ENCODE peak calls at places on chromosomes 12 and 14, in five cellular contexts. O, K, H, N and Q are unnamed samples.

GRCh38 chr14:105094193-105094907 is 29.1 kb upstream of the GPR132 start:
- DNase-seq in O (no peak), K (no peak), H (no peak), N (no peak), Q (no peak)

GRCh38 chr14:104598461-104599273 is 5.9 kb downstream of the TMEM179 start:
- DNase-seq in O (no peak), K (no peak), H (no peak), N (peak; percentile 31), Q (no peak)

GRCh38 chr12:17971850-17972249 is 118.1 kb downstream of the RERGL start:
- DNase-seq in O (no peak), K (no peak), H (no peak), N (no peak), Q (no peak)

GRCh38 chr12:129063600-129063999 is 210.3 kb downstream of the GLT1D1 start:
- DNase-seq in O (no peak), K (no peak), H (no peak), N (no peak), Q (no peak)

GRCh38 chr14:69613312-69614073 is 2.1 kb downstream of the SUSD6 start:
- DNase-seq in O (no peak), K (no peak), H (no peak), N (no peak), Q (no peak)

GRCh38 chr12:9634177-9634803 is 26.6 kb upstream of the KLRB1 start:
- DNase-seq in O (peak; percentile 32), K (peak; percentile 69), H (no peak), N (peak; percentile 35), Q (peak; percentile 47)

GRCh38 chr12:47307680-47308399 is 228.1 kb upstream of the AMIGO2 start:
- DNase-seq in O (peak; percentile 49), K (peak; percentile 70), H (peak; percentile 31), N (peak; percentile 19), Q (peak; percentile 73)

GRCh38 chr14:51684760-51685159 is 33.0 kb downstream of the FRMD6 start:
- DNase-seq in O (no peak), K (no peak), H (no peak), N (no peak), Q (peak; percentile 44)

GRCh38 chr14:57189070-57189469 is 79.6 kb downstream of the EXOC5 start:
- DNase-seq in O (peak; percentile 6), K (peak; percentile 15), H (no peak), N (peak; percentile 48), Q (peak; percentile 11)

GRCh38 chr14:30988509-30988908 is 36.9 kb upstream of the AP4S1 start:
- DNase-seq in O (no peak), K (no peak), H (no peak), N (no peak), Q (peak; percentile 61)

GRCh38 chr12:13066459-13066858 is 22.3 kb downstream of the FAM234B start:
- DNase-seq in O (no peak), K (no peak), H (no peak), N (no peak), Q (no peak)

GRCh38 chr14:104322531-104323466 is 184.4 kb downstream of the KIF26A start:
- DNase-seq in O (no peak), K (no peak), H (no peak), N (no peak), Q (no peak)

GRCh38 chr12:60169904-60170303 is 574.1 kb downstream of the SLC16A7 start:
- DNase-seq in O (no peak), K (no peak), H (no peak), N (no peak), Q (peak; percentile 76)

GRCh38 chr12:101045486-101046474 is 164.3 kb downstream of the SLC5A8 start:
- DNase-seq in O (no peak), K (no peak), H (no peak), N (no peak), Q (peak; percentile 58)

GRCh38 chr14:74539503-74539902 is 45.9 kb downstream of the ISCA2 start:
- DNase-seq in O (no peak), K (no peak), H (no peak), N (no peak), Q (no peak)

GRCh38 chr14:76904100-76904739 is 78.0 kb downstream of the LRRC74A start:
- DNase-seq in O (no peak), K (no peak), H (no peak), N (peak; percentile 34), Q (peak; percentile 98)

GRCh38 chr14:92527724-92528123 is 14.1 kb downstream of the RIN3 start:
- DNase-seq in O (no peak), K (no peak), H (no peak), N (no peak), Q (peak; percentile 83)

GRCh38 chr12:123916729-123917128 is 55.9 kb downstream of the CCDC92 start:
- DNase-seq in O (no peak), K (no peak), H (no peak), N (no peak), Q (peak; percentile 27)

GRCh38 chr12:19130224-19131019 is 889 bp downstream of the PLEKHA5 start:
- DNase-seq in O (peak; percentile 31), K (peak; percentile 69), H (no peak), N (peak; percentile 69), Q (no peak)

GRCh38 chr12:108559748-108560147 is 1.2 kb downstream of the SART3 start:
- DNase-seq in O (no peak), K (peak; percentile 65), H (no peak), N (no peak), Q (no peak)

GRCh38 chr12:106712768-106713167 is 61.7 kb upstream of the RIC8B start:
- DNase-seq in O (no peak), K (no peak), H (no peak), N (no peak), Q (no peak)

DNA sequence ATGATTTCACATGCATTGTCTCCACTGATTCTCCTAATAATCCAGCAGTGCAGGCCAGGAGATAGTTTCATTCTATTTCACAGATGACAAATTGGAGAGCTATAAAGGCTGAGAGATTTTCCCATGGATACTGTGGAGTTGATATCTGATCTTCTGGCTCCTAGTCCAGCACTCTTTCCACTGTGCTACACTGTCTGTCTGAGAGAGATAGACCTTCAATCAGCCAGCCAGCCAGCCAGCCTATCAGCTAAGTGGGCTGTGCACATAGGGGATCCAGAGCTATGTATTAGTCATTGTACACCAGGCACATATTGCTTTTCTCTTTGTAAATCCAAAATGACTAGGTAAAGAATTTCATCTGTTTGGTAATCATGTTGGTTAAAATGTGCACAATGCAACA is 91.8 kb upstream of the ATP2B1 start:
- DNase-seq in O (no peak), K (peak; percentile 80), H (no peak), N (peak; percentile 4), Q (no peak)
- TF ChIP-seq RCOR1 in O (no peak), K (no peak), H (no peak), N (no peak), Q (no peak)

DNA sequence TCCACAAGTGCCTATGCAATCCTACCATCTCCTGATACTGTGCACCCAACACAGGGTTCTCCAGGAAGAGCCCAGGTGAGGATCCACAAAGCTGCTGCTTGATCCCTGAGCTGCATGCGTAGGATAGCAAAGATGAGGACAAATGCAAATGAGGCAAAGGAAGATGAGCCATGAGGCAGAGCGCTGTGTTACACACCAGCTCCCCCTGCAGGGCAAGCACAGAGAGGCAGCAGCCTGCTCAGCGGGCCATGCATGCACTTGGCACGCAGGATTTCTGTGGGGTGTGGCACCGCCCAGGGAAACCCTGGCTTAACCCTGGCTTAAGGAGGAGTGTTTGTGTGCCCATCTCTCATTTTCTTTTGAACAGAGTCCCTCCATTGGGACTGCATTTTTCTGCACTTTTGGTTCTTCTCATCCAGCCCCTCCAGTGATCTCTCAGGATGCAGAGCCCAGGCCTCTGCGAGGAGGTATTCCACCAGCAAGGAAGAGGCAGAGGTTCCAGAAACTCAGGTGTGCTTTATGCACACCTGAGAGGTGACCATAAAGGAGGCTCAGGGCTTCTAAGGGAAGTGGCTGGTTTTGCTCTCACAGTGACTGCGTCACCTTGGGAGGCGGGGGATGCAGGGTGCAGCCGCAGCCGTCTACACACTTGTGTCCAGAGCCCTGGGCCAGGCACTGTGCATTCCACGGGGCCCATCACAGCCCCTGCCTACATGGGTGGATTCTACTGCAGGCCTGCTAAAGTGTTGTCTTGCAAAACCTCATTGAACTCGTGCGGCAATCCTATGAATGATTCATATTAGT is 973.3 kb upstream of the TMEM132C start:
- DNase-seq in O (peak; percentile 8), K (peak; percentile 79), H (no peak), N (peak; percentile 63), Q (peak; percentile 33)
- TF ChIP-seq RCOR1 in O (no peak), K (no peak), H (no peak), N (no peak), Q (no peak)

GRCh38 chr12:83676896-83677295 is 990.2 kb downstream of the TMTC2 start:
- DNase-seq in O (no peak), K (no peak), H (no peak), N (no peak), Q (no peak)
- TF ChIP-seq RCOR1 in O (no peak), K (no peak), H (no peak), N (no peak), Q (no peak)

DNA sequence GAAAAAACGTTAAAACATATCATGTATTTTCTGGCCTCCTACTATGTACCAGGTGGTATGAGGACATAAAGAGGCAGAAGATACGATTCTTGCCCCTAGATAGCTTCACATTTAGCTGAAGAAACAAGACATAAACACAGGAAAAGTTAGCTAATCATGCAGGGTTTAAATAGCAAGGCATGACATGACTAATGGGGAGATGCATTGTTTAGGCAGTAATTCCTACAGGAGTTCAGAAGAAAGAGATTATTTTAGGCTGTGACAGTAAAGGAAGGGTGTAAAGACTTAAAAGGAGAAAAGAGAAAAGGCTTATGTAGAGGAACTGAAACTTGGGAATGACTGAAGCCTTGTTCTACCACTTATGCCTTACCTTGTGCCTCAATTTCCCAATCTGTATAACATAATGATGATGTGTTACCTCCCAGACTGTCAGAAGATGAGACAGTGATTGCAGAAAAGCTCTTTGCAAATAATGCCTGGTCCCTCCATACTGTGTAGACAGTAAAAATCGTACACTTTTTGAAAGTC is 44.4 kb downstream of the PRKCH start:
- DNase-seq in O (no peak), K (no peak), H (no peak), N (no peak), Q (no peak)
- TF ChIP-seq RCOR1 in O (no peak), K (no peak), H (no peak), N (no peak), Q (no peak)

DNA sequence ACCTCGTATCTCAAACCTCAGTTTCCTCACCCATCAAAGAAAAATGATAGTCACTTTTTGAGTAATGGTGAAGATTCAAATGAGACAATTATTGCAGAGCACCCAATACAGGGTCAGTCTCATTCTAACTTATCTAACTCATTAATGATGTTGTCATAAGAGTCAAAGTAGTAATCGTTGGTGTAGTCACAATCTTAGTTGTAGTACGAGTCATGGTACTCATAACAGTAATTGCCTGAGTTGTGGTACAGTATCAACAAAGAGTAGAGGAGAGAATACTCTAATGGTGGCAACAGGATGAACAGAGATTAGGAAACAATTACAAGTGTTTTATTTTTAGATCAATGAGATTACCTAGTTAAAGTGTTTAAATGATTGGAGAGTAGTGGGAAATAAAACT is 93.6 kb upstream of the TMTC2 start:
- DNase-seq in O (no peak), K (no peak), H (peak; percentile 36), N (no peak), Q (no peak)
- TF ChIP-seq RCOR1 in O (no peak), K (no peak), H (no peak), N (no peak), Q (no peak)

DNA sequence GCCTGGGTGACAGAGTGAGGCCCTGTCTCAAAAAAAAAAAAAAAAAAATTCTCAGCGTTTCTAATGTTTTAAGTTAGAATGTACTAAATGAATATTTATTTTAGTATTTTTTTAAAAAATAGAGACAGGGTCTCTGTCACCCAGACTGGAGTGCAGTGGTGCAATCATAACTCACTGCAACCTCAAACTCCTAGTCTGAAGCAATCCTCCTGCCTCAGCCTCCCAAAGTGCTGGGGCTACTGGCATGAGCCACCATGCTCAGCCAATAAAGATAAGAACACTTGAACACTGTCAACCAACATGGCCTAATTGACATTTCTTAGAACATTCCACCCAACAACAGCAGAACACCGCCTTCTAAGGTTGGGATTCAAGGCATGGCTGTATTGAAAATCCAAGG is 5.1 kb upstream of the DYNC1H1 start:
- DNase-seq in O (no peak), K (no peak), H (no peak), N (no peak), Q (no peak)
- TF ChIP-seq RCOR1 in O (no peak), K (no peak), H (no peak), N (no peak), Q (no peak)

GRCh38 chr12:50568338-50569155 is 63.8 kb downstream of the DIP2B start:
- DNase-seq in O (no peak), K (no peak), H (no peak), N (no peak), Q (peak; percentile 39)
- TF ChIP-seq RCOR1 in O (no peak), K (no peak), H (no peak), N (no peak), Q (no peak)